ENCODE peak calls at places on chromosomes 3 and 15, in five cellular contexts. F is AG08396; A is memory B cell; S is stimulated activated CD4-positive, alpha-beta T cell treated with anti-CD3 and anti-CD28 coated beads, TNF-alpha, amount 100 ng/mL, for 48 hours; M is hypothalamus. C is an unnamed sample.

GRCh38 chr3:62551556-62551955 is 178.2 kb upstream of the FEZF2 start:
- DNase-seq in A (no peak), F (no peak), S (no peak), M (no peak), C (peak)

GRCh38 chr15:33022629-33023028 is 171.9 kb downstream of the FMN1 start:
- DNase-seq in F (peak), M (peak), S (no peak), A (no peak), C (no peak)

GRCh38 chr15:74233864-74234597 is 2.1 kb upstream of the CCDC33 start:
- DNase-seq in A (no peak), M (no peak), S (no peak), F (no peak), C (no peak)

GRCh38 chr3:45760878-45761711 is 35.2 kb downstream of the SLC6A20 start:
- DNase-seq in F (peak), A (peak), S (peak), M (no peak), C (peak)

GRCh38 chr3:65485826-65486592 is 552.7 kb downstream of the MAGI1 start:
- DNase-seq in A (no peak), M (no peak), F (no peak), S (no peak), C (no peak)

GRCh38 chr15:70018646-70019600 is 78.8 kb downstream of the TLE3 start:
- DNase-seq in F (no peak), A (no peak), S (no peak), M (no peak), C (no peak)

GRCh38 chr15:101398247-101398646 is 91.3 kb downstream of the PCSK6 start:
- DNase-seq in S (no peak), M (no peak), A (no peak), F (no peak), C (no peak)

GRCh38 chr3:128496602-128497304 is 3.8 kb upstream of the GATA2 start:
- DNase-seq in S (no peak), A (no peak), M (peak), F (no peak), C (peak)

GRCh38 chr3:28250999-28251398 is 9.6 kb downstream of the CMC1 start:
- DNase-seq in M (no peak), F (no peak), A (no peak), S (no peak), C (no peak)

GRCh38 chr3:32405155-32405554 is 13.5 kb downstream of the CMTM7 start:
- DNase-seq in F (no peak), M (no peak), S (no peak), A (no peak), C (no peak)

GRCh38 chr3:30688776-30689175 is 82.4 kb downstream of the TGFBR2 start:
- DNase-seq in S (no peak), F (peak), A (no peak), M (no peak), C (no peak)